ENCODE peak calls at places on chromosomes 12 and 14, in four cellular contexts. B is uterus, F is IMR-90, Q is WERI-Rb-1. W is an unnamed sample.

GRCh38 chr14:70832536-70833305 is 23.4 kb upstream of the MAP3K9 start:
- DNase-seq in B (no peak), F (peak; percentile 34), Q (no peak), W (peak; percentile 87)

GRCh38 chr12:4145990-4146859 is 127.3 kb upstream of the CCND2 start:
- DNase-seq in B (no peak), F (no peak), Q (no peak), W (no peak)

GRCh38 chr12:74980510-74980909 is 229.1 kb downstream of the KCNC2 start:
- DNase-seq in B (no peak), F (no peak), Q (no peak), W (peak; percentile 11)

GRCh38 chr12:64695550-64695949 is 63.7 kb downstream of the GNS start:
- DNase-seq in B (no peak), F (no peak), Q (no peak), W (no peak)

GRCh38 chr14:69703047-69704046 is 63.6 kb upstream of the SRSF5 start:
- DNase-seq in B (no peak), F (no peak), Q (no peak), W (no peak)

GRCh38 chr12:15856097-15856982 is 25.8 kb upstream of the STRAP start:
- DNase-seq in B (peak; percentile 62), F (peak; percentile 76), Q (peak; percentile 43), W (peak; percentile 75)

GRCh38 chr14:21087294-21088091 is 11.0 kb downstream of the ZNF219 start:
- DNase-seq in B (no peak), F (peak; percentile 98), Q (no peak), W (peak; percentile 93)

GRCh38 chr14:104282332-104283196 is 144.2 kb downstream of the KIF26A start:
- DNase-seq in B (peak; percentile 10), F (no peak), Q (peak; percentile 1), W (no peak)

GRCh38 chr14:101112351-101113107 is 209.0 kb upstream of the RTL1 start:
- DNase-seq in B (no peak), F (no peak), Q (no peak), W (no peak)

GRCh38 chr12:88052686-88053085 is 23.5 kb upstream of the C12orf50 start:
- DNase-seq in B (no peak), F (peak; percentile 44), Q (peak; percentile 39), W (peak; percentile 51)

GRCh38 chr14:89040080-89040437 is 215.6 kb downstream of the TTC8 start:
- DNase-seq in B (no peak), F (no peak), Q (no peak), W (no peak)

GRCh38 chr14:99101826-99102461 is 170.1 kb downstream of the BCL11B start:
- DNase-seq in B (no peak), F (no peak), Q (no peak), W (no peak)

GRCh38 chr12:96487214-96487613 is 2.2 kb upstream of the CFAP54 start:
- DNase-seq in B (no peak), F (peak; percentile 88), Q (no peak), W (peak; percentile 85)

GRCh38 chr14:61462566-61463195 is 141.3 kb downstream of the PRKCH start:
- DNase-seq in B (no peak), F (peak; percentile 83), Q (peak; percentile 68), W (peak; percentile 94)

GRCh38 chr12:96919510-96920210 is 12.6 kb downstream of the NEDD1 start:
- DNase-seq in B (no peak), F (no peak), Q (no peak), W (no peak)

GRCh38 chr12:89319111-89319510 is 33.2 kb downstream of the DUSP6 start:
- DNase-seq in B (no peak), F (no peak), Q (peak; percentile 66), W (peak; percentile 12)

GRCh38 chr12:125371023-125371422 is 305.8 kb downstream of the AACS start:
- DNase-seq in B (no peak), F (no peak), Q (no peak), W (no peak)

GRCh38 chr12:71719647-71720370 is 33.9 kb downstream of the TMEM19 start:
- DNase-seq in B (no peak), F (peak; percentile 16), Q (no peak), W (peak; percentile 27)

GRCh38 chr12:52081263-52081733 is 1.8 kb downstream of the SMIM41 start:
- DNase-seq in B (no peak), F (no peak), Q (peak; percentile 30), W (no peak)

GRCh38 chr14:103055693-103056092 is 1.7 kb downstream of the CDC42BPB start:
- DNase-seq in B (no peak), F (peak; percentile 10), Q (no peak), W (no peak)

GRCh38 chr12:29799591-29799990 is 15.8 kb upstream of the TMTC1 start:
- DNase-seq in B (no peak), F (no peak), Q (no peak), W (no peak)

GRCh38 chr12:106392746-106393145 is 35.2 kb downstream of the POLR3B start:
- DNase-seq in B (no peak), F (no peak), Q (no peak), W (no peak)

GRCh38 chr14:89332031-89332430 is 85.0 kb downstream of the FOXN3 start:
- DNase-seq in B (no peak), F (peak; percentile 55), Q (no peak), W (no peak)